ENCODE peak calls at places on chromosomes 3 and 15, in ten cellular contexts. One of them, this sample, is unnamed. For H3K4me1, the result is how much of the 10 kb centered on the place peaks cover.

GRCh38 chr15:95712785-95713184 is 617.7 kb upstream of the NR2F2 start:
- DNase-seq in A549: no peak
- DNase-seq in tibial nerve: no peak
- DNase-seq in sigmoid colon: no peak
- DNase-seq in heart left ventricle: no peak
- DNase-seq in right lobe of liver: no peak
- DNase-seq in H1: no peak
- DNase-seq in ovary: no peak
- DNase-seq in uterus: no peak
- DNase-seq in body of pancreas: no peak
- DNase-seq in this sample: no peak

GRCh38 chr3:118972974-118973373 is 61.7 kb downstream of the IGSF11 start:
- DNase-seq in A549: no peak
- DNase-seq in tibial nerve: no peak
- DNase-seq in sigmoid colon: peak
- DNase-seq in heart left ventricle: peak
- DNase-seq in right lobe of liver: no peak
- DNase-seq in H1: no peak
- DNase-seq in ovary: no peak
- DNase-seq in uterus: no peak
- DNase-seq in body of pancreas: peak
- DNase-seq in this sample: no peak

GRCh38 chr15:88476635-88477038 is 9.1 kb downstream of the MRPS11 start:
- DNase-seq in A549: peak
- DNase-seq in tibial nerve: peak
- DNase-seq in sigmoid colon: no peak
- DNase-seq in heart left ventricle: peak
- DNase-seq in right lobe of liver: peak
- DNase-seq in H1: no peak
- DNase-seq in ovary: peak
- DNase-seq in uterus: peak
- DNase-seq in body of pancreas: peak
- DNase-seq in this sample: peak

GRCh38 chr3:16998236-16998923 is 113.6 kb downstream of the PLCL2 start:
- DNase-seq in A549: no peak
- DNase-seq in tibial nerve: no peak
- DNase-seq in sigmoid colon: no peak
- DNase-seq in heart left ventricle: no peak
- DNase-seq in right lobe of liver: no peak
- DNase-seq in H1: no peak
- DNase-seq in ovary: no peak
- DNase-seq in uterus: no peak
- DNase-seq in body of pancreas: no peak
- DNase-seq in this sample: no peak

GRCh38 chr3:16885948-16886683 is 1.4 kb downstream of the PLCL2 start:
- DNase-seq in A549: no peak
- DNase-seq in tibial nerve: no peak
- DNase-seq in sigmoid colon: no peak
- DNase-seq in heart left ventricle: no peak
- DNase-seq in right lobe of liver: no peak
- DNase-seq in H1: no peak
- DNase-seq in ovary: no peak
- DNase-seq in uterus: no peak
- DNase-seq in body of pancreas: no peak
- DNase-seq in this sample: no peak

GRCh38 chr3:137121704-137122314 is 164.0 kb downstream of the IL20RB start:
- DNase-seq in A549: peak
- DNase-seq in tibial nerve: peak
- DNase-seq in sigmoid colon: no peak
- DNase-seq in heart left ventricle: peak
- DNase-seq in right lobe of liver: peak
- DNase-seq in H1: no peak
- DNase-seq in ovary: no peak
- DNase-seq in uterus: no peak
- DNase-seq in body of pancreas: no peak
- DNase-seq in this sample: peak

GRCh38 chr3:194421-194820 is 2.1 kb upstream of the CHL1 start:
- DNase-seq in A549: no peak
- DNase-seq in tibial nerve: no peak
- DNase-seq in sigmoid colon: no peak
- DNase-seq in heart left ventricle: no peak
- DNase-seq in right lobe of liver: no peak
- DNase-seq in H1: no peak
- DNase-seq in ovary: no peak
- DNase-seq in uterus: no peak
- DNase-seq in body of pancreas: no peak
- DNase-seq in this sample: no peak

GRCh38 chr3:52394751-52395502 is 50.0 kb downstream of the SEMA3G start:
- DNase-seq in A549: no peak
- DNase-seq in tibial nerve: no peak
- DNase-seq in sigmoid colon: no peak
- DNase-seq in heart left ventricle: no peak
- DNase-seq in right lobe of liver: peak
- DNase-seq in H1: no peak
- DNase-seq in ovary: no peak
- DNase-seq in uterus: no peak
- DNase-seq in body of pancreas: no peak
- DNase-seq in this sample: no peak

DNA sequence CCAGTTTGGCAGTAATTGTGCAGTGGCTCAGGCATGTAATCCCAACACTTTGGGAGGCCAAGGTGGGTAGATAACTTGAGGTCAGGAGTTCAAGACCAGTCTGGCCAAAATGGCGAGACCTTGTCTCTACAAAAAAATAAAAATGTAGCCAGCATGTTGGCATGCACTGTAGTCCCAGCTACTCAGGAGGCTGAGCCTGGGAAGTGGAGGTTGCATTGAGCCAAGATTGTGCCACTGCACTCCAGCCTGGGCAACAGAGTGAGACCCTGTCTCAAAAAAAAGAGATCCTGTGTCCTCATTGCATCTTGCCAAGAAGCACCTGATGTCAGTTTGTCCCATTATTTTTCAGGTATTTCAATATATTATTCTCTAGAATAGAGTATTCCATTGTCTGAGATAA is 61.8 kb downstream of the CRTC3 start:
- DNase-seq in A549: no peak
- DNase-seq in tibial nerve: no peak
- DNase-seq in sigmoid colon: no peak
- DNase-seq in heart left ventricle: no peak
- DNase-seq in right lobe of liver: no peak
- DNase-seq in H1: no peak
- DNase-seq in ovary: no peak
- DNase-seq in uterus: no peak
- DNase-seq in body of pancreas: no peak
- DNase-seq in this sample: no peak
- H3K4me1 ChIP-seq in A549: under half
- H3K4me1 ChIP-seq in tibial nerve: half or more
- H3K4me1 ChIP-seq in sigmoid colon: half or more
- H3K4me1 ChIP-seq in heart left ventricle: under half
- H3K4me1 ChIP-seq in right lobe of liver: under half
- H3K4me1 ChIP-seq in H1: under half
- H3K4me1 ChIP-seq in ovary: under half
- H3K4me1 ChIP-seq in uterus: under half
- H3K4me1 ChIP-seq in body of pancreas: under half
- H3K4me1 ChIP-seq in this sample: under half

GRCh38 chr15:60001642-60002527 is 2.2 kb upstream of the FOXB1 start:
- DNase-seq in A549: no peak
- DNase-seq in tibial nerve: no peak
- DNase-seq in sigmoid colon: no peak
- DNase-seq in heart left ventricle: no peak
- DNase-seq in right lobe of liver: no peak
- DNase-seq in H1: peak
- DNase-seq in ovary: no peak
- DNase-seq in uterus: no peak
- DNase-seq in body of pancreas: no peak
- DNase-seq in this sample: no peak

GRCh38 chr15:59999064-59999377 is 5.1 kb upstream of the FOXB1 start:
- DNase-seq in A549: no peak
- DNase-seq in tibial nerve: no peak
- DNase-seq in sigmoid colon: no peak
- DNase-seq in heart left ventricle: no peak
- DNase-seq in right lobe of liver: no peak
- DNase-seq in H1: peak
- DNase-seq in ovary: no peak
- DNase-seq in uterus: no peak
- DNase-seq in body of pancreas: no peak
- DNase-seq in this sample: no peak

GRCh38 chr15:59999558-60000112 is 4.5 kb upstream of the FOXB1 start:
- DNase-seq in A549: no peak
- DNase-seq in tibial nerve: no peak
- DNase-seq in sigmoid colon: no peak
- DNase-seq in heart left ventricle: no peak
- DNase-seq in right lobe of liver: no peak
- DNase-seq in H1: peak
- DNase-seq in ovary: no peak
- DNase-seq in uterus: no peak
- DNase-seq in body of pancreas: no peak
- DNase-seq in this sample: no peak

GRCh38 chr15:60000824-60001641 is 3.1 kb upstream of the FOXB1 start:
- DNase-seq in A549: no peak
- DNase-seq in tibial nerve: no peak
- DNase-seq in sigmoid colon: no peak
- DNase-seq in heart left ventricle: no peak
- DNase-seq in right lobe of liver: no peak
- DNase-seq in H1: no peak
- DNase-seq in ovary: no peak
- DNase-seq in uterus: no peak
- DNase-seq in body of pancreas: no peak
- DNase-seq in this sample: no peak

DNA sequence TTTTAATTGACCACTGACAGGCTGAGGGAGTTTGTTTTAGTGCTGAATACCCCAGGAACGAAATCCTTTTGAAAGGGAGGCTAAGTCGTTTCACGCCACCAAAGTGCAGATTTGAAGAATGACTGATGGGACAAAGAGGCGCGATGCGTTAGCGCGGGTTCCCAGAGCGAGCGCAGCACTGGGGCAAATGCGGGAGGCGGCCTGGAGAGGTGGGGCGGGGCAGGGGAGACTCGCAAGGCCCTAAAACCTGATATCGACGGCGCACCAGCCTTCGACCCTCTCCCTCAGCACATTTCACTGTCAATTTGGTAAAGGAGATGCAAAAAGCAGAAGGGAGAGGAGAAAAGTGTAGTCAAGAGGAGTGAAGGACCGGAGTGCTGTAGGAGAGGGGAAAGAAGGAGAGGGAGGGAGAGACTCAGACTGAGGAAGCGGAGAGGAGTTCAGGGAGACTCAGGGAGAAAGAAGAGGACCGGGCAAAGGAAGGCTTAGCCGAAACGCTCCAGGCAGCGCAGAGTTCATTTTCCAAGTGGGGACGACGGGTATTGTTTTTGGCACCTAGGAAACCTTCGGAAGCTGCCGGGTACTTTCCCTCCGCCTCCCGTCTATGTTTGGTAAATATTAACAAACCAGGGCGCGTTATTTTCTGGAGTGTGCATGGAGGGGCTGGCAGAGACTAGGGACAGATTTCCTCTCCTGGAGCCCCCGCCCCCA is 3.8 kb upstream of the FOXB1 start:
- DNase-seq in A549: no peak
- DNase-seq in tibial nerve: no peak
- DNase-seq in sigmoid colon: no peak
- DNase-seq in heart left ventricle: no peak
- DNase-seq in right lobe of liver: peak
- DNase-seq in H1: peak
- DNase-seq in ovary: no peak
- DNase-seq in uterus: no peak
- DNase-seq in body of pancreas: no peak
- DNase-seq in this sample: no peak
- H3K4me3 ChIP-seq in A549: peak
- H3K4me3 ChIP-seq in tibial nerve: no peak
- H3K4me3 ChIP-seq in sigmoid colon: no peak
- H3K4me3 ChIP-seq in heart left ventricle: no peak
- H3K4me3 ChIP-seq in right lobe of liver: no peak
- H3K4me3 ChIP-seq in H1: peak
- H3K4me3 ChIP-seq in ovary: no peak
- H3K4me3 ChIP-seq in uterus: no peak
- H3K4me3 ChIP-seq in body of pancreas: no peak
- H3K4me3 ChIP-seq in this sample: no peak

GRCh38 chr15:80977627-80978036 is 12.0 kb downstream of the MESD start:
- DNase-seq in A549: peak
- DNase-seq in tibial nerve: peak
- DNase-seq in sigmoid colon: peak
- DNase-seq in heart left ventricle: peak
- DNase-seq in right lobe of liver: peak
- DNase-seq in H1: peak
- DNase-seq in ovary: no peak
- DNase-seq in uterus: peak
- DNase-seq in body of pancreas: peak
- DNase-seq in this sample: peak

GRCh38 chr15:80974914-80975313 is 14.7 kb downstream of the MESD start:
- DNase-seq in A549: no peak
- DNase-seq in tibial nerve: no peak
- DNase-seq in sigmoid colon: no peak
- DNase-seq in heart left ventricle: no peak
- DNase-seq in right lobe of liver: no peak
- DNase-seq in H1: no peak
- DNase-seq in ovary: no peak
- DNase-seq in uterus: no peak
- DNase-seq in body of pancreas: no peak
- DNase-seq in this sample: no peak

GRCh38 chr15:80978685-80979084 is 10.9 kb downstream of the MESD start:
- DNase-seq in A549: no peak
- DNase-seq in tibial nerve: no peak
- DNase-seq in sigmoid colon: no peak
- DNase-seq in heart left ventricle: no peak
- DNase-seq in right lobe of liver: no peak
- DNase-seq in H1: no peak
- DNase-seq in ovary: no peak
- DNase-seq in uterus: no peak
- DNase-seq in body of pancreas: peak
- DNase-seq in this sample: no peak

GRCh38 chr15:80979538-80980200 is 9.9 kb downstream of the MESD start:
- DNase-seq in A549: no peak
- DNase-seq in tibial nerve: no peak
- DNase-seq in sigmoid colon: no peak
- DNase-seq in heart left ventricle: no peak
- DNase-seq in right lobe of liver: no peak
- DNase-seq in H1: no peak
- DNase-seq in ovary: no peak
- DNase-seq in uterus: no peak
- DNase-seq in body of pancreas: no peak
- DNase-seq in this sample: peak

GRCh38 chr15:80976851-80977250 is 12.8 kb downstream of the MESD start:
- DNase-seq in A549: no peak
- DNase-seq in tibial nerve: no peak
- DNase-seq in sigmoid colon: no peak
- DNase-seq in heart left ventricle: no peak
- DNase-seq in right lobe of liver: no peak
- DNase-seq in H1: no peak
- DNase-seq in ovary: no peak
- DNase-seq in uterus: no peak
- DNase-seq in body of pancreas: no peak
- DNase-seq in this sample: no peak
- TF ChIP-seq POLR2A in A549: no peak
- TF ChIP-seq POLR2A in tibial nerve: no peak
- TF ChIP-seq POLR2A in sigmoid colon: no peak
- TF ChIP-seq POLR2A in heart left ventricle: no peak
- TF ChIP-seq POLR2A in right lobe of liver: no peak
- TF ChIP-seq POLR2A in H1: no peak
- TF ChIP-seq POLR2A in ovary: no peak
- TF ChIP-seq POLR2A in uterus: no peak
- TF ChIP-seq POLR2A in body of pancreas: no peak
- TF ChIP-seq POLR2A in this sample: no peak

GRCh38 chr3:36905545-36905944 is 39.3 kb downstream of the TRANK1 start:
- DNase-seq in A549: no peak
- DNase-seq in tibial nerve: no peak
- DNase-seq in sigmoid colon: no peak
- DNase-seq in heart left ventricle: no peak
- DNase-seq in right lobe of liver: no peak
- DNase-seq in H1: peak
- DNase-seq in ovary: no peak
- DNase-seq in uterus: no peak
- DNase-seq in body of pancreas: no peak
- DNase-seq in this sample: no peak

GRCh38 chr3:36903119-36903882 is 41.6 kb downstream of the TRANK1 start:
- DNase-seq in A549: no peak
- DNase-seq in tibial nerve: no peak
- DNase-seq in sigmoid colon: no peak
- DNase-seq in heart left ventricle: no peak
- DNase-seq in right lobe of liver: no peak
- DNase-seq in H1: peak
- DNase-seq in ovary: no peak
- DNase-seq in uterus: no peak
- DNase-seq in body of pancreas: no peak
- DNase-seq in this sample: no peak

GRCh38 chr3:36901588-36901987 is 43.3 kb downstream of the TRANK1 start:
- DNase-seq in A549: no peak
- DNase-seq in tibial nerve: no peak
- DNase-seq in sigmoid colon: no peak
- DNase-seq in heart left ventricle: no peak
- DNase-seq in right lobe of liver: no peak
- DNase-seq in H1: peak
- DNase-seq in ovary: no peak
- DNase-seq in uterus: no peak
- DNase-seq in body of pancreas: no peak
- DNase-seq in this sample: no peak

GRCh38 chr3:36906504-36907149 is 38.2 kb downstream of the TRANK1 start:
- DNase-seq in A549: no peak
- DNase-seq in tibial nerve: no peak
- DNase-seq in sigmoid colon: no peak
- DNase-seq in heart left ventricle: no peak
- DNase-seq in right lobe of liver: no peak
- DNase-seq in H1: no peak
- DNase-seq in ovary: no peak
- DNase-seq in uterus: no peak
- DNase-seq in body of pancreas: no peak
- DNase-seq in this sample: no peak

GRCh38 chr3:36904641-36905040 is 40.2 kb downstream of the TRANK1 start:
- DNase-seq in A549: peak
- DNase-seq in tibial nerve: no peak
- DNase-seq in sigmoid colon: no peak
- DNase-seq in heart left ventricle: peak
- DNase-seq in right lobe of liver: no peak
- DNase-seq in H1: peak
- DNase-seq in ovary: no peak
- DNase-seq in uterus: no peak
- DNase-seq in body of pancreas: no peak
- DNase-seq in this sample: no peak
- H3K4me1 ChIP-seq in A549: under half
- H3K4me1 ChIP-seq in tibial nerve: under half
- H3K4me1 ChIP-seq in sigmoid colon: under half
- H3K4me1 ChIP-seq in heart left ventricle: under half
- H3K4me1 ChIP-seq in right lobe of liver: under half
- H3K4me1 ChIP-seq in H1: under half
- H3K4me1 ChIP-seq in ovary: under half
- H3K4me1 ChIP-seq in uterus: under half
- H3K4me1 ChIP-seq in body of pancreas: under half
- H3K4me1 ChIP-seq in this sample: under half

This sample was measured in thyroid gland.